ENCODE peak calls at places on chromosomes 11 and 22, in seven cellular contexts. One of them, this sample, is unnamed.

GRCh38 chr11:121582296-121582695 is 129.5 kb upstream of the SORL1-AS1 start:
- DNase-seq in H1: no peak
- DNase-seq in suprapubic skin: no peak
- DNase-seq in stomach: no peak
- DNase-seq in spleen: no peak
- DNase-seq in K562: no peak
- DNase-seq in sigmoid colon: no peak
- DNase-seq in this sample: no peak

GRCh38 chr11:75627879-75628668 is 40.8 kb downstream of the MAP6 start:
- DNase-seq in H1: no peak
- DNase-seq in suprapubic skin: no peak
- DNase-seq in stomach: no peak
- DNase-seq in spleen: no peak
- DNase-seq in K562: no peak
- DNase-seq in sigmoid colon: no peak
- DNase-seq in this sample: no peak

GRCh38 chr22:22870577-22871398 is 16.8 kb upstream of the IGLL5 start:
- DNase-seq in H1: no peak
- DNase-seq in suprapubic skin: no peak
- DNase-seq in stomach: no peak
- DNase-seq in spleen: no peak
- DNase-seq in K562: peak
- DNase-seq in sigmoid colon: no peak
- DNase-seq in this sample: no peak

GRCh38 chr22:27247691-27248434 is 553.7 kb downstream of the MN1 start:
- DNase-seq in H1: no peak
- DNase-seq in suprapubic skin: no peak
- DNase-seq in stomach: no peak
- DNase-seq in spleen: no peak
- DNase-seq in K562: no peak
- DNase-seq in sigmoid colon: no peak
- DNase-seq in this sample: no peak

GRCh38 chr11:111561801-111562325 is 21.3 kb downstream of the LAYN start:
- DNase-seq in H1: no peak
- DNase-seq in suprapubic skin: no peak
- DNase-seq in stomach: no peak
- DNase-seq in spleen: no peak
- DNase-seq in K562: no peak
- DNase-seq in sigmoid colon: no peak
- DNase-seq in this sample: no peak

GRCh38 chr11:58075781-58076180 is 45.0 kb downstream of the OR6Q1 start:
- DNase-seq in H1: no peak
- DNase-seq in suprapubic skin: no peak
- DNase-seq in stomach: no peak
- DNase-seq in spleen: no peak
- DNase-seq in K562: no peak
- DNase-seq in sigmoid colon: no peak
- DNase-seq in this sample: no peak

GRCh38 chr11:1288426-1289151 is 20.8 kb downstream of the TOLLIP start:
- DNase-seq in H1: no peak
- DNase-seq in suprapubic skin: no peak
- DNase-seq in stomach: no peak
- DNase-seq in spleen: peak
- DNase-seq in K562: no peak
- DNase-seq in sigmoid colon: no peak
- DNase-seq in this sample: no peak

GRCh38 chr22:22380098-22381030 is 128.2 kb downstream of the ZNF280B start:
- DNase-seq in H1: peak
- DNase-seq in suprapubic skin: no peak
- DNase-seq in stomach: no peak
- DNase-seq in spleen: peak
- DNase-seq in K562: peak
- DNase-seq in sigmoid colon: no peak
- DNase-seq in this sample: no peak

GRCh38 chr11:111135101-111135500 is 110.4 kb upstream of the POU2AF2 start:
- DNase-seq in H1: no peak
- DNase-seq in suprapubic skin: no peak
- DNase-seq in stomach: no peak
- DNase-seq in spleen: no peak
- DNase-seq in K562: no peak
- DNase-seq in sigmoid colon: no peak
- DNase-seq in this sample: no peak

GRCh38 chr11:128482512-128483191 is 104.7 kb downstream of the ETS1 start:
- DNase-seq in H1: no peak
- DNase-seq in suprapubic skin: no peak
- DNase-seq in stomach: no peak
- DNase-seq in spleen: no peak
- DNase-seq in K562: no peak
- DNase-seq in sigmoid colon: peak
- DNase-seq in this sample: no peak
- H3K27ac ChIP-seq in H1: no peak
- H3K27ac ChIP-seq in suprapubic skin: peak
- H3K27ac ChIP-seq in stomach: peak
- H3K27ac ChIP-seq in spleen: peak
- H3K27ac ChIP-seq in K562: no peak
- H3K27ac ChIP-seq in sigmoid colon: peak
- H3K27ac ChIP-seq in this sample: peak

DNA sequence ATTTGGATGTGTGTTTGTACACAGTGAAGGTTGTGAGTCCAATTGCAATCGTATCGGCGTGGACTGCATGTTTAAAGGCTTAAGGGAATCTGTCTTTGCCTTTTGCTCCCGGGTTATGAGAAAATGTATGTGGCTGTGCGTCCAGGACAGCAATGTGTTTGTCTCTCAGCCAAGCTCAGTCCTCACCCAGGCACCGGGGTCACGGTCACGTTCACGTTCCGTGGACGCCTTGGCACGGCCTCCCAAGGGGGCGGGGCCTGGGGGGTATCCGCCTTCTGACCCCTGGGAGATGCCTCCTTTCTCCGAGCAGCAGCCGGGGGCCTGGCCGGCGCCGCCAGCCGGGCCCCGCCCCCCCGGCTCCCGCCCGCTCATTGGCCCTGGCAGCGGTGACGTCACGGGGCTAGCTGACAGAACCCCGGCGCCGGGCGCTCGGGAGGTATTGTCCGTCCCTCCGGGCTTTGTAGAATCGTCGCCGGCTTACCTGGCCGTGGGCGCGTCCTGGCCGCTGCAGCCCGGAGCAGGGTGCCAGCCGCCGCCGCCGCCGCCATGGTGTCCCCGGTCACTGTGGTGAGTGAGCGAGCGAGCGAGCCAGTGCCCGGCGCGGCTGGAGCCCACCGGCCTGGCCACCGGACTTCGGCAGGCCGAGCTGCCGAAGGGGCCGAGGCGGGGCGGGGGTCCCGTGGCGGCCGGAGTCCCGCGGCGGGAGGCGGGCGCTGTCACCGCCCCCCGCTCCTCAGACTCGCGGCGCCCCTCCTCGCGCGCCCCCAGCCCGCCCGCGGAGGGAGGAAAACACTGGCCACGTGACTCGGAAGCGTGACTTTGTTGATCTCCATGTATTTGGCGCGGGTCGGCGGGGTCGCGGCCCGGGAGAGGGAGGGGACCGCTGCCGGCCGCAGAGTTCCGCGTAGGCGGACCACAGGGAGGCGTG is at the start of gene TMEM86A:
- DNase-seq in H1: peak
- DNase-seq in suprapubic skin: peak
- DNase-seq in stomach: peak
- DNase-seq in spleen: peak
- DNase-seq in K562: peak
- DNase-seq in sigmoid colon: peak
- DNase-seq in this sample: peak
- TF ChIP-seq POLR2A in H1: no peak
- TF ChIP-seq POLR2A in suprapubic skin: peak
- TF ChIP-seq POLR2A in stomach: no peak
- TF ChIP-seq POLR2A in spleen: no peak
- TF ChIP-seq POLR2A in K562: peak
- TF ChIP-seq POLR2A in sigmoid colon: no peak
- TF ChIP-seq POLR2A in this sample: peak

DNA sequence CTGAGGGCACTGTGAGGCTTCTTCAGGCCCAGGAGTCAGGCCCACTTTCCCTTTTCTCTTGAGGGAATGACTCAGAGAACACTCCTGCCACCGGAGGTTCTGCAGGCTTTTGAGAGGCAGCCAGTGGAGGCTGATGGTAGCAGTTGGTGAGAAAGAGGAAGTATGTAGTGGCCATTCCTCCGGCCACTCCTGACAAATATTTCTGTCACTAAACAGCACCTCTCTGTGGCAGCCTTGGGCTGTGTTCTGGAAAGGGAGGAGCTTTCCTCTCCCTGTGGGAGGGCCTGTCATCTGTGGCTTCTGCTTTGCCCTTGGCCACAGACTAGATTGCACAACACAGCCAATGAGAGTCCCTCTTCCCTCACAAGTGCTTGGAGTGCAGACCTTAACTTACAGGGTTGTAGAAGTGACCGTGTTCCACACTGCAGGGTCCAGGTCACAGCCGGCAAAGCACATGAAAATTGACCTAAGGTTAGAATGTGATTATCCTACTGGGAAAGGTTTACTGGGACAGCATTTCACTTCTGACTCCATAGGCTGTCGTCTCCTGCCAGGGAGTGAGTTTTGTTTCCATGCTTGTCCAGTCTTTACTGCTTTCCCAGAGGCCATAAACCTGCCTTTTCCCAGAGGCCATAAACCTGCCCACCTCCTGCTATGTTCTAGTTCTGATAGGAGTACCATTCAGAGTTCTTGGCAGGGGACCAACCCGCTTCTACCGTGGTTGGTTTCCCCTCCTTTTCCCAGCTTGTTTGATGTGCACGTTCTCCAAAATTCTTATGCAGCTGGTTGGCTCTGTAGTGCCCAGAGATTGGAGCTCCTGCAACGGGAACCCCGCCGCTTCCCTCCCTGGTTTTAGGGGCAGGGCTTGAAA is 33.3 kb downstream of the MARK2 start:
- DNase-seq in H1: no peak
- DNase-seq in suprapubic skin: peak
- DNase-seq in stomach: peak
- DNase-seq in spleen: peak
- DNase-seq in K562: peak
- DNase-seq in sigmoid colon: peak
- DNase-seq in this sample: peak
- TF ChIP-seq POLR2AphosphoS5 in H1: no peak
- TF ChIP-seq POLR2AphosphoS5 in suprapubic skin: peak
- TF ChIP-seq POLR2AphosphoS5 in stomach: peak
- TF ChIP-seq POLR2AphosphoS5 in spleen: peak
- TF ChIP-seq POLR2AphosphoS5 in K562: no peak
- TF ChIP-seq POLR2AphosphoS5 in sigmoid colon: peak
- TF ChIP-seq POLR2AphosphoS5 in this sample: peak

DNA sequence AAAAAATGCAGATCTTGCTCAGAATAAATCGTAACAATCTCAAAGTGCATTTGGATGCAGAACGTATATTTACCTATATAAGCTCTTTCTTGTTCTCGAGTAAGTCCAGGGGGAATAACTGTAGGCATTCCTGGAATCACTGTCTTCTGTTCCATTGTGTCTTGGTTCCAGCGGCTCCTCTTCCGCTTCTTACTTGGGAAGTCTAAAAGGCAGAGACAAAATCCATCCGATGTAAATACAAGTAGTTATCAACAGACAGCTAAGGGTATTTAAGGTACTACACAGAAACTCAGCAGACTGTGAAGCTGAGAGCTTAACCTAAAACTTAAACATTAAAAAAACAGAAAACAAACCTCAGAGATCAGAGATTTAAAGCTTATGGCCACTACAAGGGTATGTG is 1.9 kb downstream of the SF1 start:
- DNase-seq in H1: no peak
- DNase-seq in suprapubic skin: no peak
- DNase-seq in stomach: no peak
- DNase-seq in spleen: no peak
- DNase-seq in K562: no peak
- DNase-seq in sigmoid colon: no peak
- DNase-seq in this sample: no peak
- H3K27ac ChIP-seq in H1: no peak
- H3K27ac ChIP-seq in suprapubic skin: no peak
- H3K27ac ChIP-seq in stomach: no peak
- H3K27ac ChIP-seq in spleen: peak
- H3K27ac ChIP-seq in K562: no peak
- H3K27ac ChIP-seq in sigmoid colon: no peak
- H3K27ac ChIP-seq in this sample: peak

GRCh38 chr11:33086017-33086416 is 46.6 kb downstream of the TCP11L1 start:
- DNase-seq in H1: no peak
- DNase-seq in suprapubic skin: no peak
- DNase-seq in stomach: no peak
- DNase-seq in spleen: no peak
- DNase-seq in K562: no peak
- DNase-seq in sigmoid colon: no peak
- DNase-seq in this sample: no peak
- TF ChIP-seq POLR2A in H1: no peak
- TF ChIP-seq POLR2A in suprapubic skin: no peak
- TF ChIP-seq POLR2A in stomach: no peak
- TF ChIP-seq POLR2A in spleen: no peak
- TF ChIP-seq POLR2A in K562: no peak
- TF ChIP-seq POLR2A in sigmoid colon: no peak
- TF ChIP-seq POLR2A in this sample: no peak

This sample was measured in breast epithelium.